ENCODE peak calls at places on chromosome 7, in seven cellular contexts. One of them, this sample, is unnamed.

GRCh38 chr7:112509390-112509789 is 28.6 kb downstream of the LSMEM1 start:
- DNase-seq in thoracic aorta: no peak
- DNase-seq in iPS-NIHi11: no peak
- DNase-seq in A549: no peak
- DNase-seq in stimulated activated CD4-positive, alpha-beta T cell treated with anti-CD3 and anti-CD28 coated beads, Interleukin-12 subunit alpha, Interleukin-12 subunit beta, amount 100 ng/mL, for 24 hours: no peak
- DNase-seq in pons: no peak
- DNase-seq in NCI-H2081: no peak
- DNase-seq in this sample: no peak

GRCh38 chr7:148286150-148286549 is 304.4 kb upstream of the C7orf33 start:
- DNase-seq in NCI-H2081: peak; percentile 18
- DNase-seq in stimulated activated CD4-positive, alpha-beta T cell treated with anti-CD3 and anti-CD28 coated beads, Interleukin-12 subunit alpha, Interleukin-12 subunit beta, amount 100 ng/mL, for 24 hours: no peak
- DNase-seq in thoracic aorta: no peak
- DNase-seq in pons: peak; percentile 57
- DNase-seq in A549: peak; percentile 20
- DNase-seq in iPS-NIHi11: peak; percentile 60
- DNase-seq in this sample: no peak

GRCh38 chr7:2163565-2163964 is 69.2 kb downstream of the MAD1L1 start:
- DNase-seq in stimulated activated CD4-positive, alpha-beta T cell treated with anti-CD3 and anti-CD28 coated beads, Interleukin-12 subunit alpha, Interleukin-12 subunit beta, amount 100 ng/mL, for 24 hours: no peak
- DNase-seq in thoracic aorta: no peak
- DNase-seq in iPS-NIHi11: peak; percentile 12
- DNase-seq in A549: no peak
- DNase-seq in pons: no peak
- DNase-seq in NCI-H2081: no peak
- DNase-seq in this sample: no peak

GRCh38 chr7:22858640-22859561 is 36.3 kb upstream of the TOMM7 start:
- DNase-seq in iPS-NIHi11: no peak
- DNase-seq in A549: peak; percentile 61
- DNase-seq in pons: no peak
- DNase-seq in NCI-H2081: no peak
- DNase-seq in thoracic aorta: no peak
- DNase-seq in stimulated activated CD4-positive, alpha-beta T cell treated with anti-CD3 and anti-CD28 coated beads, Interleukin-12 subunit alpha, Interleukin-12 subunit beta, amount 100 ng/mL, for 24 hours: no peak
- DNase-seq in this sample: no peak

GRCh38 chr7:151785681-151785965 is 91.3 kb downstream of the PRKAG2 start:
- DNase-seq in thoracic aorta: no peak
- DNase-seq in iPS-NIHi11: no peak
- DNase-seq in stimulated activated CD4-positive, alpha-beta T cell treated with anti-CD3 and anti-CD28 coated beads, Interleukin-12 subunit alpha, Interleukin-12 subunit beta, amount 100 ng/mL, for 24 hours: no peak
- DNase-seq in NCI-H2081: no peak
- DNase-seq in A549: no peak
- DNase-seq in pons: no peak
- DNase-seq in this sample: no peak

GRCh38 chr7:141702047-141702567 is at the start of gene DENND11:
- DNase-seq in stimulated activated CD4-positive, alpha-beta T cell treated with anti-CD3 and anti-CD28 coated beads, Interleukin-12 subunit alpha, Interleukin-12 subunit beta, amount 100 ng/mL, for 24 hours: peak; percentile 25
- DNase-seq in iPS-NIHi11: peak; percentile 81
- DNase-seq in A549: no peak
- DNase-seq in pons: peak; percentile 21
- DNase-seq in NCI-H2081: peak; percentile 40
- DNase-seq in thoracic aorta: no peak
- DNase-seq in this sample: peak; percentile 69

GRCh38 chr7:8284606-8285005 is 22.6 kb upstream of the ICA1 start:
- DNase-seq in stimulated activated CD4-positive, alpha-beta T cell treated with anti-CD3 and anti-CD28 coated beads, Interleukin-12 subunit alpha, Interleukin-12 subunit beta, amount 100 ng/mL, for 24 hours: no peak
- DNase-seq in thoracic aorta: no peak
- DNase-seq in A549: no peak
- DNase-seq in pons: no peak
- DNase-seq in iPS-NIHi11: no peak
- DNase-seq in NCI-H2081: no peak
- DNase-seq in this sample: no peak

GRCh38 chr7:30929686-30930085 is 18.0 kb downstream of the AQP1 start:
- DNase-seq in thoracic aorta: no peak
- DNase-seq in stimulated activated CD4-positive, alpha-beta T cell treated with anti-CD3 and anti-CD28 coated beads, Interleukin-12 subunit alpha, Interleukin-12 subunit beta, amount 100 ng/mL, for 24 hours: no peak
- DNase-seq in NCI-H2081: no peak
- DNase-seq in iPS-NIHi11: no peak
- DNase-seq in A549: no peak
- DNase-seq in pons: no peak
- DNase-seq in this sample: no peak

GRCh38 chr7:134943785-134944400 is 42.4 kb upstream of the AGBL3 start:
- DNase-seq in A549: peak; percentile 63
- DNase-seq in iPS-NIHi11: no peak
- DNase-seq in pons: peak; percentile 81
- DNase-seq in NCI-H2081: peak; percentile 3
- DNase-seq in stimulated activated CD4-positive, alpha-beta T cell treated with anti-CD3 and anti-CD28 coated beads, Interleukin-12 subunit alpha, Interleukin-12 subunit beta, amount 100 ng/mL, for 24 hours: no peak
- DNase-seq in thoracic aorta: no peak
- DNase-seq in this sample: peak; percentile 20

GRCh38 chr7:22481726-22482125 is 18.3 kb downstream of the STEAP1B start:
- DNase-seq in NCI-H2081: no peak
- DNase-seq in pons: no peak
- DNase-seq in iPS-NIHi11: no peak
- DNase-seq in stimulated activated CD4-positive, alpha-beta T cell treated with anti-CD3 and anti-CD28 coated beads, Interleukin-12 subunit alpha, Interleukin-12 subunit beta, amount 100 ng/mL, for 24 hours: no peak
- DNase-seq in A549: no peak
- DNase-seq in thoracic aorta: no peak
- DNase-seq in this sample: no peak

GRCh38 chr7:87058739-87059524 is 522 bp downstream of the ELAPOR2 start:
- DNase-seq in NCI-H2081: peak; percentile 47
- DNase-seq in pons: peak; percentile 45
- DNase-seq in stimulated activated CD4-positive, alpha-beta T cell treated with anti-CD3 and anti-CD28 coated beads, Interleukin-12 subunit alpha, Interleukin-12 subunit beta, amount 100 ng/mL, for 24 hours: no peak
- DNase-seq in A549: no peak
- DNase-seq in thoracic aorta: no peak
- DNase-seq in iPS-NIHi11: peak; percentile 6
- DNase-seq in this sample: peak; percentile 31

GRCh38 chr7:159023216-159023615 is 121.5 kb downstream of the VIPR2 start:
- DNase-seq in thoracic aorta: no peak
- DNase-seq in NCI-H2081: no peak
- DNase-seq in stimulated activated CD4-positive, alpha-beta T cell treated with anti-CD3 and anti-CD28 coated beads, Interleukin-12 subunit alpha, Interleukin-12 subunit beta, amount 100 ng/mL, for 24 hours: no peak
- DNase-seq in iPS-NIHi11: no peak
- DNase-seq in pons: no peak
- DNase-seq in A549: no peak
- DNase-seq in this sample: no peak

GRCh38 chr7:81447351-81447952 is 322.4 kb downstream of the HGF start:
- DNase-seq in A549: peak; percentile 83
- DNase-seq in thoracic aorta: no peak
- DNase-seq in pons: peak; percentile 49
- DNase-seq in NCI-H2081: peak; percentile 65
- DNase-seq in stimulated activated CD4-positive, alpha-beta T cell treated with anti-CD3 and anti-CD28 coated beads, Interleukin-12 subunit alpha, Interleukin-12 subunit beta, amount 100 ng/mL, for 24 hours: no peak
- DNase-seq in iPS-NIHi11: peak; percentile 40
- DNase-seq in this sample: no peak

GRCh38 chr7:43479042-43479441 is 103.9 kb upstream of the STK17A start:
- DNase-seq in NCI-H2081: no peak
- DNase-seq in stimulated activated CD4-positive, alpha-beta T cell treated with anti-CD3 and anti-CD28 coated beads, Interleukin-12 subunit alpha, Interleukin-12 subunit beta, amount 100 ng/mL, for 24 hours: no peak
- DNase-seq in A549: no peak
- DNase-seq in iPS-NIHi11: no peak
- DNase-seq in pons: no peak
- DNase-seq in thoracic aorta: no peak
- DNase-seq in this sample: no peak

GRCh38 chr7:114081606-114082425 is 163.0 kb upstream of the PPP1R3A start:
- DNase-seq in thoracic aorta: no peak
- DNase-seq in stimulated activated CD4-positive, alpha-beta T cell treated with anti-CD3 and anti-CD28 coated beads, Interleukin-12 subunit alpha, Interleukin-12 subunit beta, amount 100 ng/mL, for 24 hours: no peak
- DNase-seq in NCI-H2081: peak; percentile 54
- DNase-seq in pons: peak; percentile 78
- DNase-seq in A549: peak; percentile 54
- DNase-seq in iPS-NIHi11: peak; percentile 21
- DNase-seq in this sample: peak; percentile 36

GRCh38 chr7:69833964-69834363 is 235.7 kb downstream of the AUTS2 start:
- DNase-seq in thoracic aorta: no peak
- DNase-seq in NCI-H2081: no peak
- DNase-seq in A549: no peak
- DNase-seq in pons: no peak
- DNase-seq in iPS-NIHi11: no peak
- DNase-seq in stimulated activated CD4-positive, alpha-beta T cell treated with anti-CD3 and anti-CD28 coated beads, Interleukin-12 subunit alpha, Interleukin-12 subunit beta, amount 100 ng/mL, for 24 hours: no peak
- DNase-seq in this sample: no peak

GRCh38 chr7:113710310-113711106 is 208.3 kb downstream of the PPP1R3A start:
- DNase-seq in thoracic aorta: no peak
- DNase-seq in iPS-NIHi11: peak; percentile 73
- DNase-seq in pons: peak; percentile 75
- DNase-seq in NCI-H2081: peak; percentile 83
- DNase-seq in A549: peak; percentile 85
- DNase-seq in stimulated activated CD4-positive, alpha-beta T cell treated with anti-CD3 and anti-CD28 coated beads, Interleukin-12 subunit alpha, Interleukin-12 subunit beta, amount 100 ng/mL, for 24 hours: peak; percentile 3
- DNase-seq in this sample: peak; percentile 17

GRCh38 chr7:122343986-122344620 is 39.6 kb upstream of the FEZF1 start:
- DNase-seq in pons: no peak
- DNase-seq in iPS-NIHi11: no peak
- DNase-seq in A549: no peak
- DNase-seq in thoracic aorta: no peak
- DNase-seq in stimulated activated CD4-positive, alpha-beta T cell treated with anti-CD3 and anti-CD28 coated beads, Interleukin-12 subunit alpha, Interleukin-12 subunit beta, amount 100 ng/mL, for 24 hours: no peak
- DNase-seq in NCI-H2081: no peak
- DNase-seq in this sample: no peak

GRCh38 chr7:112005205-112005604 is 201.0 kb downstream of the DOCK4 start:
- DNase-seq in NCI-H2081: no peak
- DNase-seq in A549: no peak
- DNase-seq in thoracic aorta: no peak
- DNase-seq in iPS-NIHi11: no peak
- DNase-seq in pons: no peak
- DNase-seq in stimulated activated CD4-positive, alpha-beta T cell treated with anti-CD3 and anti-CD28 coated beads, Interleukin-12 subunit alpha, Interleukin-12 subunit beta, amount 100 ng/mL, for 24 hours: no peak
- DNase-seq in this sample: no peak

GRCh38 chr7:108004220-108005142 is 1.5 kb upstream of the LAMB1 start:
- DNase-seq in iPS-NIHi11: peak; percentile 38
- DNase-seq in stimulated activated CD4-positive, alpha-beta T cell treated with anti-CD3 and anti-CD28 coated beads, Interleukin-12 subunit alpha, Interleukin-12 subunit beta, amount 100 ng/mL, for 24 hours: no peak
- DNase-seq in NCI-H2081: no peak
- DNase-seq in thoracic aorta: no peak
- DNase-seq in A549: peak; percentile 79
- DNase-seq in pons: no peak
- DNase-seq in this sample: no peak

GRCh38 chr7:118169146-118169545 is 14.8 kb upstream of the LSM8 start:
- DNase-seq in NCI-H2081: no peak
- DNase-seq in thoracic aorta: no peak
- DNase-seq in A549: peak; percentile 13
- DNase-seq in stimulated activated CD4-positive, alpha-beta T cell treated with anti-CD3 and anti-CD28 coated beads, Interleukin-12 subunit alpha, Interleukin-12 subunit beta, amount 100 ng/mL, for 24 hours: no peak
- DNase-seq in pons: no peak
- DNase-seq in iPS-NIHi11: no peak
- DNase-seq in this sample: no peak

GRCh38 chr7:115340828-115341227 is 418.9 kb downstream of the MDFIC start:
- DNase-seq in pons: no peak
- DNase-seq in NCI-H2081: no peak
- DNase-seq in A549: peak; percentile 56
- DNase-seq in iPS-NIHi11: no peak
- DNase-seq in thoracic aorta: no peak
- DNase-seq in stimulated activated CD4-positive, alpha-beta T cell treated with anti-CD3 and anti-CD28 coated beads, Interleukin-12 subunit alpha, Interleukin-12 subunit beta, amount 100 ng/mL, for 24 hours: peak; percentile 0
- DNase-seq in this sample: no peak

GRCh38 chr7:139588632-139589031 is 65.1 kb downstream of the CLEC2L start:
- DNase-seq in NCI-H2081: no peak
- DNase-seq in thoracic aorta: no peak
- DNase-seq in iPS-NIHi11: no peak
- DNase-seq in pons: no peak
- DNase-seq in stimulated activated CD4-positive, alpha-beta T cell treated with anti-CD3 and anti-CD28 coated beads, Interleukin-12 subunit alpha, Interleukin-12 subunit beta, amount 100 ng/mL, for 24 hours: no peak
- DNase-seq in A549: no peak
- DNase-seq in this sample: no peak

GRCh38 chr7:107628461-107629064 is 32.1 kb upstream of the SLC26A4 start:
- DNase-seq in NCI-H2081: no peak
- DNase-seq in thoracic aorta: no peak
- DNase-seq in pons: no peak
- DNase-seq in stimulated activated CD4-positive, alpha-beta T cell treated with anti-CD3 and anti-CD28 coated beads, Interleukin-12 subunit alpha, Interleukin-12 subunit beta, amount 100 ng/mL, for 24 hours: no peak
- DNase-seq in A549: no peak
- DNase-seq in iPS-NIHi11: no peak
- DNase-seq in this sample: no peak

GRCh38 chr7:142925413-142925812 is 8.1 kb downstream of the TRPV5 start:
- DNase-seq in iPS-NIHi11: peak; percentile 59
- DNase-seq in NCI-H2081: no peak
- DNase-seq in stimulated activated CD4-positive, alpha-beta T cell treated with anti-CD3 and anti-CD28 coated beads, Interleukin-12 subunit alpha, Interleukin-12 subunit beta, amount 100 ng/mL, for 24 hours: no peak
- DNase-seq in A549: no peak
- DNase-seq in pons: no peak
- DNase-seq in thoracic aorta: no peak
- DNase-seq in this sample: no peak

GRCh38 chr7:157402388-157402703 is 65.5 kb downstream of the DNAJB6 start:
- DNase-seq in NCI-H2081: no peak
- DNase-seq in stimulated activated CD4-positive, alpha-beta T cell treated with anti-CD3 and anti-CD28 coated beads, Interleukin-12 subunit alpha, Interleukin-12 subunit beta, amount 100 ng/mL, for 24 hours: no peak
- DNase-seq in A549: no peak
- DNase-seq in iPS-NIHi11: no peak
- DNase-seq in pons: no peak
- DNase-seq in thoracic aorta: no peak
- DNase-seq in this sample: no peak

GRCh38 chr7:85262891-85263290 is 76.0 kb upstream of the SEMA3D start:
- DNase-seq in iPS-NIHi11: no peak
- DNase-seq in pons: no peak
- DNase-seq in thoracic aorta: no peak
- DNase-seq in A549: no peak
- DNase-seq in NCI-H2081: no peak
- DNase-seq in stimulated activated CD4-positive, alpha-beta T cell treated with anti-CD3 and anti-CD28 coated beads, Interleukin-12 subunit alpha, Interleukin-12 subunit beta, amount 100 ng/mL, for 24 hours: no peak
- DNase-seq in this sample: no peak

GRCh38 chr7:805261-805660 is 27.0 kb upstream of the SUN1 start:
- DNase-seq in A549: no peak
- DNase-seq in iPS-NIHi11: no peak
- DNase-seq in stimulated activated CD4-positive, alpha-beta T cell treated with anti-CD3 and anti-CD28 coated beads, Interleukin-12 subunit alpha, Interleukin-12 subunit beta, amount 100 ng/mL, for 24 hours: no peak
- DNase-seq in thoracic aorta: no peak
- DNase-seq in pons: no peak
- DNase-seq in NCI-H2081: no peak
- DNase-seq in this sample: no peak

GRCh38 chr7:52269669-52270068 is 765.8 kb upstream of the POM121L12 start:
- DNase-seq in stimulated activated CD4-positive, alpha-beta T cell treated with anti-CD3 and anti-CD28 coated beads, Interleukin-12 subunit alpha, Interleukin-12 subunit beta, amount 100 ng/mL, for 24 hours: no peak
- DNase-seq in pons: no peak
- DNase-seq in thoracic aorta: no peak
- DNase-seq in NCI-H2081: no peak
- DNase-seq in iPS-NIHi11: no peak
- DNase-seq in A549: no peak
- DNase-seq in this sample: no peak

GRCh38 chr7:114354306-114354705 is 60.3 kb upstream of the FOXP2 start:
- DNase-seq in iPS-NIHi11: no peak
- DNase-seq in stimulated activated CD4-positive, alpha-beta T cell treated with anti-CD3 and anti-CD28 coated beads, Interleukin-12 subunit alpha, Interleukin-12 subunit beta, amount 100 ng/mL, for 24 hours: no peak
- DNase-seq in pons: peak; percentile 2
- DNase-seq in A549: no peak
- DNase-seq in thoracic aorta: no peak
- DNase-seq in NCI-H2081: no peak
- DNase-seq in this sample: no peak